ENCODE peak calls at places on chromosome 9, in nine cellular contexts. W is Peyer's patch; D is hippocampal formation; K is heart left ventricle; Y is non-pigmented ciliary epithelial cell; H is GF-D8; Q is activated CD4-positive, alpha-beta T cell treated with anti-CD3 and anti-CD28 coated beads, Interleukin-2, amount 10 ng/mL, durations not matched to agents 7 days and 5 days; E is cardiac muscle cell; C is ureter. N is an unnamed sample.
A peak's percentile ranks its signal among the peaks of the same experiment; 100 is the strongest.

GRCh38 chr9:120919639-120920494 is 6.7 kb downstream of the TRAF1 start:
- DNase-seq in W (peak; percentile 41), D (no peak), K (no peak), Y (no peak), H (no peak), Q (no peak), E (no peak), C (no peak), N (no peak)

GRCh38 chr9:128902351-128903078 is 18.3 kb upstream of the PHYHD1 start:
- DNase-seq in W (peak; percentile 95), D (no peak), K (peak; percentile 80), Y (no peak), H (peak; percentile 55), Q (peak; percentile 94), E (no peak), C (peak; percentile 91), N (no peak)

GRCh38 chr9:97983524-97984187 is 515 bp downstream of the ANP32B start:
- DNase-seq in W (peak; percentile 64), D (peak; percentile 30), K (peak; percentile 80), Y (no peak), H (no peak), Q (peak; percentile 51), E (peak; percentile 50), C (peak; percentile 65), N (no peak)

GRCh38 chr9:129006328-129007034 is 21.6 kb downstream of the SH3GLB2 start:
- DNase-seq in W (peak; percentile 52), D (peak; percentile 85), K (peak; percentile 66), Y (peak; percentile 27), H (no peak), Q (peak; percentile 61), E (peak; percentile 82), C (peak; percentile 76), N (no peak)

GRCh38 chr9:21708225-21708624 is 94.2 kb upstream of the MTAP start:
- DNase-seq in W (no peak), D (no peak), K (no peak), Y (no peak), H (no peak), Q (no peak), E (no peak), C (no peak), N (no peak)

GRCh38 chr9:2798423-2798822 is 45.5 kb downstream of the PUM3 start:
- DNase-seq in W (no peak), D (no peak), K (no peak), Y (no peak), H (no peak), Q (no peak), E (no peak), C (no peak), N (no peak)

GRCh38 chr9:80995759-80996158 is 693.6 kb downstream of the TLE1 start:
- DNase-seq in W (no peak), D (no peak), K (no peak), Y (peak; percentile 70), H (no peak), Q (no peak), E (peak; percentile 44), C (no peak), N (no peak)

GRCh38 chr9:125816321-125816720 is 69.1 kb downstream of the PBX3 start:
- DNase-seq in W (no peak), D (no peak), K (no peak), Y (no peak), H (no peak), Q (no peak), E (no peak), C (no peak), N (no peak)

GRCh38 chr9:127785023-127785932 is 556 bp upstream of the CDK9 start:
- DNase-seq in W (peak; percentile 86), D (peak; percentile 73), K (peak; percentile 95), Y (no peak), H (peak; percentile 41), Q (peak; percentile 90), E (peak; percentile 88), C (peak; percentile 90), N (peak; percentile 30)

GRCh38 chr9:135032041-135032835 is 55.2 kb upstream of the OLFM1 start:
- DNase-seq in W (no peak), D (no peak), K (no peak), Y (no peak), H (no peak), Q (no peak), E (no peak), C (no peak), N (no peak)

N was measured in GOT3.